ENCODE peak calls at places on chromosomes 1 and 21, in six cellular contexts. V, E, H, W, Q and Z are unnamed samples.
A peak's percentile ranks its signal among the peaks of the same experiment; 100 is the strongest.

GRCh38 chr21:17451364-17451869 is 61.4 kb upstream of the CXADR start:
- DNase-seq in Q (no peak), V (no peak), E (peak; percentile 89), W (no peak), H (no peak), Z (peak; percentile 73)

GRCh38 chr21:27535188-27535587 is 568.3 kb upstream of the ADAMTS5 start:
- DNase-seq in V (no peak), W (no peak), H (no peak), Q (no peak), E (no peak), Z (no peak)

GRCh38 chr1:39886757-39887231 is 3.5 kb upstream of the TRIT1 start:
- DNase-seq in Q (no peak), H (peak; percentile 68), V (no peak), W (no peak), E (no peak), Z (peak; percentile 34)

GRCh38 chr21:43884012-43884860 is 19.2 kb downstream of the AGPAT3 start:
- DNase-seq in V (peak; percentile 73), E (no peak), H (peak; percentile 93), W (no peak), Q (no peak), Z (peak; percentile 54)

GRCh38 chr1:36095760-36096405 is 7.2 kb downstream of the ADPRS start:
- DNase-seq in W (no peak), E (no peak), H (no peak), V (no peak), Q (no peak), Z (no peak)

GRCh38 chr1:15765495-15766194 is 7.0 kb downstream of the FBLIM1 start:
- DNase-seq in Q (no peak), W (no peak), V (no peak), E (peak; percentile 61), H (no peak), Z (peak; percentile 29)

GRCh38 chr1:195664628-195665027 is 943.6 kb downstream of the KCNT2 start:
- DNase-seq in H (no peak), W (no peak), Q (no peak), V (no peak), E (peak; percentile 55), Z (peak; percentile 46)

GRCh38 chr1:221457706-221458429 is 284.0 kb downstream of the DUSP10 start:
- DNase-seq in E (peak; percentile 45), W (no peak), Q (no peak), V (no peak), H (no peak), Z (peak; percentile 77)

GRCh38 chr1:118155106-118155505 is 29.9 kb downstream of the SPAG17 start:
- DNase-seq in W (no peak), E (no peak), V (no peak), H (peak; percentile 75), Q (no peak), Z (no peak)

GRCh38 chr1:49351744-49352143 is 575.1 kb upstream of the BEND5 start:
- DNase-seq in Q (no peak), W (no peak), H (no peak), V (no peak), E (no peak), Z (no peak)

GRCh38 chr1:153791856-153792253 is 16.6 kb downstream of the SLC27A3 start:
- DNase-seq in Q (no peak), V (peak; percentile 29), E (peak; percentile 72), W (no peak), H (no peak), Z (peak; percentile 85)

GRCh38 chr1:180253585-180254495 is 23.8 kb downstream of the LHX4 start:
- DNase-seq in W (no peak), H (no peak), E (no peak), V (peak; percentile 31), Q (no peak), Z (no peak)

GRCh38 chr21:31732891-31733520 is 1.1 kb upstream of the SCAF4 start:
- DNase-seq in H (peak; percentile 63), E (peak; percentile 35), Q (peak; percentile 57), V (peak; percentile 41), W (no peak), Z (no peak)

GRCh38 chr1:48422009-48422408 is 50.0 kb downstream of the SPATA6 start:
- DNase-seq in H (no peak), W (no peak), Q (no peak), V (no peak), E (no peak), Z (no peak)

GRCh38 chr1:14363191-14363590 is 235.3 kb upstream of the KAZN start:
- DNase-seq in E (no peak), W (no peak), H (no peak), V (no peak), Q (no peak), Z (no peak)

GRCh38 chr1:63915121-63915520 is 141.3 kb downstream of the ROR1 start:
- DNase-seq in Q (no peak), H (peak; percentile 73), W (no peak), E (peak; percentile 54), V (peak; percentile 46), Z (peak; percentile 26)

GRCh38 chr1:204366759-204367158 is 7.0 kb upstream of the PLEKHA6 start:
- DNase-seq in E (no peak), Q (peak; percentile 92), W (no peak), H (peak; percentile 50), V (peak; percentile 71), Z (no peak)

GRCh38 chr1:222095606-222096475 is 354.0 kb upstream of the DUSP10 start:
- DNase-seq in H (peak; percentile 76), Q (peak; percentile 81), E (no peak), V (peak; percentile 67), W (peak; percentile 30), Z (peak; percentile 15)

GRCh38 chr1:23345920-23346319 is 1.8 kb upstream of the HNRNPR start:
- DNase-seq in E (no peak), V (no peak), H (no peak), Q (no peak), W (no peak), Z (no peak)

GRCh38 chr1:53577141-53578100 is 118.2 kb downstream of the DMRTB1 start:
- DNase-seq in H (peak; percentile 32), E (no peak), V (no peak), W (no peak), Q (no peak), Z (no peak)

GRCh38 chr1:205961405-205961804 is 18.1 kb upstream of the SLC26A9 start:
- DNase-seq in V (no peak), E (no peak), Q (no peak), H (no peak), W (no peak), Z (peak; percentile 14)

GRCh38 chr1:203990118-203990517 is 82.8 kb upstream of the SOX13 start:
- DNase-seq in W (no peak), V (no peak), Q (no peak), E (no peak), H (no peak), Z (no peak)

GRCh38 chr1:20178634-20179368 is 7.1 kb upstream of the UBXN10 start:
- DNase-seq in V (no peak), E (no peak), W (no peak), H (no peak), Q (no peak), Z (no peak)

GRCh38 chr1:165259236-165259635 is 97.3 kb downstream of the LMX1A start:
- DNase-seq in W (no peak), V (no peak), H (no peak), E (no peak), Q (no peak), Z (no peak)

GRCh38 chr1:199700551-199700950 is 327.0 kb upstream of the NR5A2 start:
- DNase-seq in H (no peak), W (no peak), E (no peak), V (no peak), Q (no peak), Z (no peak)

GRCh38 chr1:25727819-25728286 is 72.1 kb upstream of the SELENON start:
- DNase-seq in V (no peak), Q (peak; percentile 50), E (peak; percentile 28), W (no peak), H (peak; percentile 67), Z (peak; percentile 57)

GRCh38 chr21:42547001-42547905 is 33.6 kb downstream of the SLC37A1 start:
- DNase-seq in Q (no peak), H (no peak), E (no peak), W (no peak), V (no peak), Z (no peak)

GRCh38 chr1:80153762-80154555 is 1147.4 kb upstream of the ADGRL4 start:
- DNase-seq in H (peak; percentile 29), E (peak; percentile 32), Q (peak; percentile 50), W (no peak), V (peak; percentile 49), Z (no peak)

GRCh38 chr1:23875382-23875781 is 7.3 kb upstream of the FUCA1 start:
- DNase-seq in Q (no peak), W (no peak), H (peak; percentile 38), E (no peak), V (no peak), Z (no peak)

GRCh38 chr1:21956720-21957552 is 19.8 kb upstream of the HSPG2 start:
- DNase-seq in Q (no peak), H (no peak), E (peak; percentile 47), W (no peak), V (no peak), Z (peak; percentile 38)

GRCh38 chr1:21951576-21951870 is 14.4 kb upstream of the HSPG2 start:
- DNase-seq in H (no peak), V (no peak), W (no peak), Q (no peak), E (no peak), Z (no peak)

GRCh38 chr1:21955474-21956281 is 18.6 kb upstream of the HSPG2 start:
- DNase-seq in V (no peak), Q (no peak), H (peak; percentile 67), W (no peak), E (no peak), Z (no peak)

GRCh38 chr1:21952806-21953514 is 15.8 kb upstream of the HSPG2 start:
- DNase-seq in Q (no peak), E (no peak), V (no peak), H (no peak), W (no peak), Z (no peak)

GRCh38 chr1:21955058-21955457 is 17.9 kb upstream of the HSPG2 start:
- DNase-seq in V (no peak), W (no peak), Q (no peak), E (no peak), H (no peak), Z (no peak)
- H3K27ac ChIP-seq in V (no peak overlapping the region), W (no peak overlapping the region), Q (no peak overlapping the region), E (no peak overlapping the region), H (no peak overlapping the region), Z (no peak overlapping the region)

DNA sequence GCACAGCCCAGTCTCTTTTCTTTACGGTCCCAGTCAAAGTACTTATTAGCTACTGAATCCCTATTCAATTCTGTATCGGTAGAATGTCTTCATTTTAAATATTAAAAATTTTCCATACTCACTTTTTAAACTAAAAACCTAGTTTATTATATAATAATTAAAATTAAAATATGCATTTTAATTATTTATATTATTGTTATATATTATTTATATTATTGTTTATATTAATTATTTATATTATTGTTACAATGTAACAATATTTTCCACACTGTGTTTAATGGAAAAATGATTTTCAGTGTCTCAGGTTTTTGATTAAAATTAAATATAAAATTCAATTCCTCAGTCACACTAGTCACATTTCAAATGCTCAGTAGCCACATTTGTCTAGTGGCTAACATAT is 18.2 kb upstream of the PPP2R5A start:
- DNase-seq in V (no peak), E (no peak), H (no peak), Q (no peak), W (no peak), Z (no peak)
- H2BK15ac ChIP-seq in V (no peak overlapping the region), E (no peak overlapping the region), H (no peak overlapping the region), Q (no peak overlapping the region), W (no peak overlapping the region), Z (no peak overlapping the region)

GRCh38 chr1:22245716-22246115 is 102.8 kb upstream of the WNT4 start:
- DNase-seq in W (peak; percentile 46), V (no peak), E (no peak), H (no peak), Q (no peak), Z (no peak)
- H3K27ac ChIP-seq in W (no peak overlapping the region), V (no peak overlapping the region), E (no peak overlapping the region), H (no peak overlapping the region), Q (no peak overlapping the region), Z (no peak overlapping the region)

GRCh38 chr1:3251810-3252429 is 182.9 kb downstream of the PRDM16 start:
- DNase-seq in W (no peak), Q (no peak), E (no peak), H (no peak), V (no peak), Z (no peak)
- H2BK15ac ChIP-seq in W (no peak overlapping the region), Q (no peak overlapping the region), E (no peak overlapping the region), H (no peak overlapping the region), V (no peak overlapping the region), Z (no peak overlapping the region)